ENCODE peak calls at places on chromosomes 6 and 20, in seven cellular contexts. One of them, this sample, is unnamed.

GRCh38 chr20:41072099-41072798 is 43.6 kb downstream of the TOP1 start:
- DNase-seq in mesothelial cell of epicardium: no peak
- DNase-seq in MM.1S: no peak
- DNase-seq in activated T-cell treated with anti-CD3 and anti-CD28 coated beads for 1 hour: no peak
- DNase-seq in T follicular helper cell: no peak
- DNase-seq in K562: no peak
- DNase-seq in effector memory CD4-positive, alpha-beta T cell: no peak
- DNase-seq in this sample: no peak

GRCh38 chr6:13491538-13491937 is 4.1 kb upstream of the GFOD1 start:
- DNase-seq in activated T-cell treated with anti-CD3 and anti-CD28 coated beads for 1 hour: no peak
- DNase-seq in MM.1S: no peak
- DNase-seq in mesothelial cell of epicardium: no peak
- DNase-seq in T follicular helper cell: no peak
- DNase-seq in effector memory CD4-positive, alpha-beta T cell: no peak
- DNase-seq in K562: no peak
- DNase-seq in this sample: no peak

GRCh38 chr20:4383966-4384365 is 337.7 kb upstream of the PRND start:
- DNase-seq in mesothelial cell of epicardium: no peak
- DNase-seq in MM.1S: no peak
- DNase-seq in activated T-cell treated with anti-CD3 and anti-CD28 coated beads for 1 hour: no peak
- DNase-seq in T follicular helper cell: no peak
- DNase-seq in K562: no peak
- DNase-seq in effector memory CD4-positive, alpha-beta T cell: no peak
- DNase-seq in this sample: no peak

GRCh38 chr6:169858935-169859351 is 107.5 kb downstream of the ERMARD start:
- DNase-seq in mesothelial cell of epicardium: no peak
- DNase-seq in K562: no peak
- DNase-seq in effector memory CD4-positive, alpha-beta T cell: no peak
- DNase-seq in MM.1S: no peak
- DNase-seq in T follicular helper cell: no peak
- DNase-seq in activated T-cell treated with anti-CD3 and anti-CD28 coated beads for 1 hour: no peak
- DNase-seq in this sample: no peak

GRCh38 chr20:45366631-45367030 is 3.7 kb downstream of the SYS1 start:
- DNase-seq in K562: no peak
- DNase-seq in activated T-cell treated with anti-CD3 and anti-CD28 coated beads for 1 hour: no peak
- DNase-seq in T follicular helper cell: no peak
- DNase-seq in effector memory CD4-positive, alpha-beta T cell: no peak
- DNase-seq in MM.1S: no peak
- DNase-seq in mesothelial cell of epicardium: no peak
- DNase-seq in this sample: no peak

GRCh38 chr20:11080010-11080409 is 406.2 kb upstream of the JAG1 start:
- DNase-seq in T follicular helper cell: no peak
- DNase-seq in activated T-cell treated with anti-CD3 and anti-CD28 coated beads for 1 hour: no peak
- DNase-seq in MM.1S: no peak
- DNase-seq in K562: no peak
- DNase-seq in mesothelial cell of epicardium: no peak
- DNase-seq in effector memory CD4-positive, alpha-beta T cell: no peak
- DNase-seq in this sample: no peak

GRCh38 chr6:24332306-24332705 is 25.6 kb downstream of the DCDC2 start:
- DNase-seq in T follicular helper cell: no peak
- DNase-seq in effector memory CD4-positive, alpha-beta T cell: no peak
- DNase-seq in MM.1S: no peak
- DNase-seq in activated T-cell treated with anti-CD3 and anti-CD28 coated beads for 1 hour: no peak
- DNase-seq in mesothelial cell of epicardium: no peak
- DNase-seq in K562: no peak
- DNase-seq in this sample: no peak

GRCh38 chr6:36547646-36548400 is 544 bp upstream of the STK38 start:
- DNase-seq in effector memory CD4-positive, alpha-beta T cell: no peak
- DNase-seq in activated T-cell treated with anti-CD3 and anti-CD28 coated beads for 1 hour: no peak
- DNase-seq in mesothelial cell of epicardium: no peak
- DNase-seq in T follicular helper cell: no peak
- DNase-seq in K562: no peak
- DNase-seq in MM.1S: no peak
- DNase-seq in this sample: no peak

GRCh38 chr6:26175428-26176181 is 88.4 kb downstream of the HFE start:
- DNase-seq in activated T-cell treated with anti-CD3 and anti-CD28 coated beads for 1 hour: peak
- DNase-seq in effector memory CD4-positive, alpha-beta T cell: no peak
- DNase-seq in MM.1S: peak
- DNase-seq in K562: peak
- DNase-seq in T follicular helper cell: peak
- DNase-seq in mesothelial cell of epicardium: no peak
- DNase-seq in this sample: no peak

GRCh38 chr20:60512436-60512835 is 554.2 kb downstream of the CDH26 start:
- DNase-seq in K562: no peak
- DNase-seq in mesothelial cell of epicardium: no peak
- DNase-seq in T follicular helper cell: no peak
- DNase-seq in activated T-cell treated with anti-CD3 and anti-CD28 coated beads for 1 hour: no peak
- DNase-seq in effector memory CD4-positive, alpha-beta T cell: no peak
- DNase-seq in MM.1S: no peak
- DNase-seq in this sample: no peak

GRCh38 chr20:42204261-42204660 is 586.1 kb upstream of the CHD6 start:
- DNase-seq in effector memory CD4-positive, alpha-beta T cell: no peak
- DNase-seq in activated T-cell treated with anti-CD3 and anti-CD28 coated beads for 1 hour: no peak
- DNase-seq in mesothelial cell of epicardium: no peak
- DNase-seq in T follicular helper cell: no peak
- DNase-seq in K562: no peak
- DNase-seq in MM.1S: no peak
- DNase-seq in this sample: no peak

GRCh38 chr6:7439243-7439642 is 49.6 kb downstream of the RIOK1 start:
- DNase-seq in activated T-cell treated with anti-CD3 and anti-CD28 coated beads for 1 hour: no peak
- DNase-seq in effector memory CD4-positive, alpha-beta T cell: no peak
- DNase-seq in T follicular helper cell: no peak
- DNase-seq in MM.1S: no peak
- DNase-seq in K562: no peak
- DNase-seq in mesothelial cell of epicardium: no peak
- DNase-seq in this sample: no peak

GRCh38 chr6:22133352-22133751 is 163.5 kb downstream of the PRL start:
- DNase-seq in effector memory CD4-positive, alpha-beta T cell: no peak
- DNase-seq in T follicular helper cell: no peak
- DNase-seq in MM.1S: no peak
- DNase-seq in K562: no peak
- DNase-seq in activated T-cell treated with anti-CD3 and anti-CD28 coated beads for 1 hour: no peak
- DNase-seq in mesothelial cell of epicardium: no peak
- DNase-seq in this sample: no peak

GRCh38 chr6:155417454-155417853 is 38.2 kb downstream of the NOX3 start:
- DNase-seq in T follicular helper cell: no peak
- DNase-seq in effector memory CD4-positive, alpha-beta T cell: no peak
- DNase-seq in mesothelial cell of epicardium: no peak
- DNase-seq in activated T-cell treated with anti-CD3 and anti-CD28 coated beads for 1 hour: no peak
- DNase-seq in MM.1S: no peak
- DNase-seq in K562: no peak
- DNase-seq in this sample: no peak

GRCh38 chr6:69976591-69977090 is 110.3 kb downstream of the COL19A1 start:
- DNase-seq in T follicular helper cell: no peak
- DNase-seq in activated T-cell treated with anti-CD3 and anti-CD28 coated beads for 1 hour: no peak
- DNase-seq in K562: no peak
- DNase-seq in effector memory CD4-positive, alpha-beta T cell: no peak
- DNase-seq in MM.1S: no peak
- DNase-seq in mesothelial cell of epicardium: no peak
- DNase-seq in this sample: no peak

GRCh38 chr6:131036143-131036542 is 26.9 kb downstream of the EPB41L2 start:
- DNase-seq in T follicular helper cell: no peak
- DNase-seq in mesothelial cell of epicardium: no peak
- DNase-seq in MM.1S: no peak
- DNase-seq in effector memory CD4-positive, alpha-beta T cell: no peak
- DNase-seq in activated T-cell treated with anti-CD3 and anti-CD28 coated beads for 1 hour: no peak
- DNase-seq in K562: no peak
- DNase-seq in this sample: no peak

GRCh38 chr6:94065707-94066337 is 646.5 kb upstream of the EPHA7 start:
- DNase-seq in mesothelial cell of epicardium: no peak
- DNase-seq in MM.1S: no peak
- DNase-seq in activated T-cell treated with anti-CD3 and anti-CD28 coated beads for 1 hour: no peak
- DNase-seq in effector memory CD4-positive, alpha-beta T cell: no peak
- DNase-seq in K562: no peak
- DNase-seq in T follicular helper cell: no peak
- DNase-seq in this sample: no peak

GRCh38 chr6:34656378-34657036 is 40.1 kb downstream of the ILRUN start:
- DNase-seq in MM.1S: peak
- DNase-seq in K562: no peak
- DNase-seq in mesothelial cell of epicardium: no peak
- DNase-seq in effector memory CD4-positive, alpha-beta T cell: no peak
- DNase-seq in activated T-cell treated with anti-CD3 and anti-CD28 coated beads for 1 hour: no peak
- DNase-seq in T follicular helper cell: no peak
- DNase-seq in this sample: peak

GRCh38 chr20:63917811-63918210 is 22.9 kb downstream of the DNAJC5 start:
- DNase-seq in activated T-cell treated with anti-CD3 and anti-CD28 coated beads for 1 hour: no peak
- DNase-seq in T follicular helper cell: no peak
- DNase-seq in effector memory CD4-positive, alpha-beta T cell: no peak
- DNase-seq in mesothelial cell of epicardium: no peak
- DNase-seq in K562: no peak
- DNase-seq in MM.1S: no peak
- DNase-seq in this sample: no peak

GRCh38 chr6:40474937-40475336 is 112.2 kb downstream of the LRFN2 start:
- DNase-seq in MM.1S: no peak
- DNase-seq in activated T-cell treated with anti-CD3 and anti-CD28 coated beads for 1 hour: no peak
- DNase-seq in mesothelial cell of epicardium: no peak
- DNase-seq in effector memory CD4-positive, alpha-beta T cell: no peak
- DNase-seq in K562: peak
- DNase-seq in T follicular helper cell: no peak
- DNase-seq in this sample: no peak

GRCh38 chr6:134678436-134678889 is 271.4 kb downstream of the ALDH8A1 start:
- DNase-seq in activated T-cell treated with anti-CD3 and anti-CD28 coated beads for 1 hour: no peak
- DNase-seq in mesothelial cell of epicardium: peak
- DNase-seq in MM.1S: no peak
- DNase-seq in effector memory CD4-positive, alpha-beta T cell: no peak
- DNase-seq in K562: no peak
- DNase-seq in T follicular helper cell: no peak
- DNase-seq in this sample: no peak

GRCh38 chr6:138692058-138692977 is 81.3 kb upstream of the CCDC28A start:
- DNase-seq in mesothelial cell of epicardium: peak
- DNase-seq in activated T-cell treated with anti-CD3 and anti-CD28 coated beads for 1 hour: peak
- DNase-seq in effector memory CD4-positive, alpha-beta T cell: no peak
- DNase-seq in K562: peak
- DNase-seq in T follicular helper cell: peak
- DNase-seq in MM.1S: peak
- DNase-seq in this sample: peak

GRCh38 chr6:25872804-25873203 is 1.2 kb downstream of the SLC17A3 start:
- DNase-seq in effector memory CD4-positive, alpha-beta T cell: peak
- DNase-seq in mesothelial cell of epicardium: no peak
- DNase-seq in T follicular helper cell: no peak
- DNase-seq in K562: no peak
- DNase-seq in MM.1S: no peak
- DNase-seq in activated T-cell treated with anti-CD3 and anti-CD28 coated beads for 1 hour: no peak
- DNase-seq in this sample: no peak

GRCh38 chr20:433300-433975 is 25.3 kb downstream of the RBCK1 start:
- DNase-seq in mesothelial cell of epicardium: no peak
- DNase-seq in effector memory CD4-positive, alpha-beta T cell: peak
- DNase-seq in MM.1S: no peak
- DNase-seq in activated T-cell treated with anti-CD3 and anti-CD28 coated beads for 1 hour: no peak
- DNase-seq in K562: no peak
- DNase-seq in T follicular helper cell: no peak
- DNase-seq in this sample: peak

GRCh38 chr20:48275325-48275724 is 490.0 kb upstream of the SULF2 start:
- DNase-seq in K562: no peak
- DNase-seq in activated T-cell treated with anti-CD3 and anti-CD28 coated beads for 1 hour: no peak
- DNase-seq in mesothelial cell of epicardium: no peak
- DNase-seq in effector memory CD4-positive, alpha-beta T cell: no peak
- DNase-seq in MM.1S: no peak
- DNase-seq in T follicular helper cell: no peak
- DNase-seq in this sample: no peak

GRCh38 chr6:46058951-46059350 is 43.3 kb upstream of the CLIC5 start:
- DNase-seq in effector memory CD4-positive, alpha-beta T cell: no peak
- DNase-seq in K562: no peak
- DNase-seq in MM.1S: no peak
- DNase-seq in mesothelial cell of epicardium: no peak
- DNase-seq in activated T-cell treated with anti-CD3 and anti-CD28 coated beads for 1 hour: no peak
- DNase-seq in T follicular helper cell: no peak
- DNase-seq in this sample: no peak

GRCh38 chr6:111874030-111874425 is 776 bp upstream of the FYN start:
- DNase-seq in T follicular helper cell: peak
- DNase-seq in mesothelial cell of epicardium: no peak
- DNase-seq in effector memory CD4-positive, alpha-beta T cell: peak
- DNase-seq in K562: no peak
- DNase-seq in activated T-cell treated with anti-CD3 and anti-CD28 coated beads for 1 hour: peak
- DNase-seq in MM.1S: no peak
- DNase-seq in this sample: no peak

GRCh38 chr20:4550740-4551139 is 171.0 kb upstream of the PRND start:
- DNase-seq in T follicular helper cell: no peak
- DNase-seq in MM.1S: no peak
- DNase-seq in K562: no peak
- DNase-seq in effector memory CD4-positive, alpha-beta T cell: no peak
- DNase-seq in mesothelial cell of epicardium: no peak
- DNase-seq in activated T-cell treated with anti-CD3 and anti-CD28 coated beads for 1 hour: no peak
- DNase-seq in this sample: no peak

GRCh38 chr6:1062786-1063545 is 248.9 kb upstream of the FOXQ1 start:
- DNase-seq in T follicular helper cell: no peak
- DNase-seq in K562: no peak
- DNase-seq in activated T-cell treated with anti-CD3 and anti-CD28 coated beads for 1 hour: no peak
- DNase-seq in effector memory CD4-positive, alpha-beta T cell: no peak
- DNase-seq in mesothelial cell of epicardium: no peak
- DNase-seq in MM.1S: no peak
- DNase-seq in this sample: no peak

GRCh38 chr6:22557007-22557406 is 12.4 kb upstream of the HDGFL1 start:
- DNase-seq in activated T-cell treated with anti-CD3 and anti-CD28 coated beads for 1 hour: no peak
- DNase-seq in T follicular helper cell: no peak
- DNase-seq in mesothelial cell of epicardium: no peak
- DNase-seq in effector memory CD4-positive, alpha-beta T cell: no peak
- DNase-seq in MM.1S: no peak
- DNase-seq in K562: no peak
- DNase-seq in this sample: no peak

GRCh38 chr6:137430954-137431353 is 63.2 kb downstream of the OLIG3 start:
- DNase-seq in effector memory CD4-positive, alpha-beta T cell: no peak
- DNase-seq in MM.1S: no peak
- DNase-seq in mesothelial cell of epicardium: no peak
- DNase-seq in T follicular helper cell: no peak
- DNase-seq in activated T-cell treated with anti-CD3 and anti-CD28 coated beads for 1 hour: no peak
- DNase-seq in K562: no peak
- DNase-seq in this sample: no peak

GRCh38 chr20:45121388-45121787 is 2.9 kb downstream of the WFDC12 start:
- DNase-seq in T follicular helper cell: no peak
- DNase-seq in mesothelial cell of epicardium: no peak
- DNase-seq in activated T-cell treated with anti-CD3 and anti-CD28 coated beads for 1 hour: no peak
- DNase-seq in effector memory CD4-positive, alpha-beta T cell: no peak
- DNase-seq in MM.1S: no peak
- DNase-seq in K562: no peak
- DNase-seq in this sample: no peak

GRCh38 chr6:35736293-35736894 is 438 bp upstream of the ARMC12 start:
- DNase-seq in activated T-cell treated with anti-CD3 and anti-CD28 coated beads for 1 hour: peak
- DNase-seq in K562: peak
- DNase-seq in MM.1S: peak
- DNase-seq in mesothelial cell of epicardium: peak
- DNase-seq in T follicular helper cell: peak
- DNase-seq in effector memory CD4-positive, alpha-beta T cell: peak
- DNase-seq in this sample: peak

GRCh38 chr6:140485740-140486467 is 1111.5 kb upstream of the CITED2 start:
- DNase-seq in mesothelial cell of epicardium: no peak
- DNase-seq in activated T-cell treated with anti-CD3 and anti-CD28 coated beads for 1 hour: no peak
- DNase-seq in K562: no peak
- DNase-seq in MM.1S: no peak
- DNase-seq in effector memory CD4-positive, alpha-beta T cell: no peak
- DNase-seq in T follicular helper cell: no peak
- DNase-seq in this sample: no peak

GRCh38 chr6:141421378-141421777 is 711.3 kb upstream of the GJE1 start:
- DNase-seq in T follicular helper cell: no peak
- DNase-seq in activated T-cell treated with anti-CD3 and anti-CD28 coated beads for 1 hour: no peak
- DNase-seq in K562: no peak
- DNase-seq in MM.1S: no peak
- DNase-seq in mesothelial cell of epicardium: no peak
- DNase-seq in effector memory CD4-positive, alpha-beta T cell: no peak
- DNase-seq in this sample: no peak

GRCh38 chr6:137975058-137975940 is 108.2 kb downstream of the TNFAIP3 start:
- DNase-seq in mesothelial cell of epicardium: no peak
- DNase-seq in activated T-cell treated with anti-CD3 and anti-CD28 coated beads for 1 hour: no peak
- DNase-seq in K562: no peak
- DNase-seq in T follicular helper cell: no peak
- DNase-seq in effector memory CD4-positive, alpha-beta T cell: peak
- DNase-seq in MM.1S: peak
- DNase-seq in this sample: no peak

GRCh38 chr20:50277460-50278376 is 87.1 kb downstream of the CEBPB start:
- DNase-seq in activated T-cell treated with anti-CD3 and anti-CD28 coated beads for 1 hour: no peak
- DNase-seq in K562: no peak
- DNase-seq in effector memory CD4-positive, alpha-beta T cell: no peak
- DNase-seq in T follicular helper cell: no peak
- DNase-seq in MM.1S: no peak
- DNase-seq in mesothelial cell of epicardium: no peak
- DNase-seq in this sample: no peak

GRCh38 chr6:106608080-106608668 is 21.1 kb downstream of the RTN4IP1 start:
- DNase-seq in activated T-cell treated with anti-CD3 and anti-CD28 coated beads for 1 hour: no peak
- DNase-seq in effector memory CD4-positive, alpha-beta T cell: no peak
- DNase-seq in mesothelial cell of epicardium: no peak
- DNase-seq in K562: peak
- DNase-seq in T follicular helper cell: no peak
- DNase-seq in MM.1S: peak
- DNase-seq in this sample: no peak